ENCODE peak calls at places on chromosomes 6 and 20, in five cellular contexts. One of them, this sample, is unnamed.

GRCh38 chr20:36368400-36368799 is 62.3 kb downstream of the DLGAP4 start:
- DNase-seq in SK-N-SH: no peak
- DNase-seq in RWPE1: no peak
- DNase-seq in HT1080: no peak
- DNase-seq in activated naive CD4-positive, alpha-beta T cell: no peak
- DNase-seq in this sample: no peak

GRCh38 chr6:89034586-89035251 is 45.8 kb upstream of the PNRC1 start:
- DNase-seq in SK-N-SH: no peak
- DNase-seq in RWPE1: peak
- DNase-seq in activated naive CD4-positive, alpha-beta T cell: no peak
- DNase-seq in HT1080: peak
- DNase-seq in this sample: peak

GRCh38 chr6:53103993-53104675 is 38.9 kb downstream of the FBXO9 start:
- DNase-seq in RWPE1: no peak
- DNase-seq in HT1080: no peak
- DNase-seq in activated naive CD4-positive, alpha-beta T cell: no peak
- DNase-seq in SK-N-SH: no peak
- DNase-seq in this sample: peak

GRCh38 chr6:40425192-40425919 is 161.8 kb downstream of the LRFN2 start:
- DNase-seq in HT1080: no peak
- DNase-seq in activated naive CD4-positive, alpha-beta T cell: no peak
- DNase-seq in RWPE1: no peak
- DNase-seq in SK-N-SH: peak
- DNase-seq in this sample: no peak

GRCh38 chr6:123687864-123688263 is 51.1 kb upstream of the TRDN start:
- DNase-seq in SK-N-SH: no peak
- DNase-seq in HT1080: no peak
- DNase-seq in RWPE1: no peak
- DNase-seq in activated naive CD4-positive, alpha-beta T cell: no peak
- DNase-seq in this sample: no peak

GRCh38 chr6:71287038-71287437 is 1.6 kb upstream of the OGFRL1 start:
- DNase-seq in SK-N-SH: no peak
- DNase-seq in HT1080: no peak
- DNase-seq in activated naive CD4-positive, alpha-beta T cell: no peak
- DNase-seq in RWPE1: no peak
- DNase-seq in this sample: no peak

GRCh38 chr20:20430066-20430465 is 62.2 kb downstream of the INSM1 start:
- DNase-seq in HT1080: no peak
- DNase-seq in RWPE1: no peak
- DNase-seq in activated naive CD4-positive, alpha-beta T cell: no peak
- DNase-seq in SK-N-SH: no peak
- DNase-seq in this sample: no peak

GRCh38 chr6:126268087-126268486 is 71.8 kb upstream of the CENPW start:
- DNase-seq in HT1080: no peak
- DNase-seq in RWPE1: no peak
- DNase-seq in SK-N-SH: peak
- DNase-seq in activated naive CD4-positive, alpha-beta T cell: no peak
- DNase-seq in this sample: no peak

GRCh38 chr20:9180480-9181257 is 111.8 kb downstream of the PLCB4 start:
- DNase-seq in SK-N-SH: no peak
- DNase-seq in HT1080: no peak
- DNase-seq in RWPE1: no peak
- DNase-seq in activated naive CD4-positive, alpha-beta T cell: no peak
- DNase-seq in this sample: no peak

GRCh38 chr6:158910484-158911075 is 89.4 kb downstream of the RSPH3 start:
- DNase-seq in HT1080: no peak
- DNase-seq in SK-N-SH: no peak
- DNase-seq in RWPE1: peak
- DNase-seq in activated naive CD4-positive, alpha-beta T cell: no peak
- DNase-seq in this sample: peak

GRCh38 chr20:37856932-37857660 is 45.8 kb upstream of the VSTM2L start:
- DNase-seq in HT1080: peak
- DNase-seq in RWPE1: no peak
- DNase-seq in activated naive CD4-positive, alpha-beta T cell: no peak
- DNase-seq in SK-N-SH: no peak
- DNase-seq in this sample: no peak

GRCh38 chr20:13554076-13554475 is 84.7 kb downstream of the TASP1 start:
- DNase-seq in HT1080: no peak
- DNase-seq in RWPE1: no peak
- DNase-seq in activated naive CD4-positive, alpha-beta T cell: no peak
- DNase-seq in SK-N-SH: no peak
- DNase-seq in this sample: no peak

GRCh38 chr6:45422541-45423110 is 44.9 kb upstream of the SUPT3H start:
- DNase-seq in HT1080: no peak
- DNase-seq in SK-N-SH: peak
- DNase-seq in activated naive CD4-positive, alpha-beta T cell: no peak
- DNase-seq in RWPE1: no peak
- DNase-seq in this sample: no peak

GRCh38 chr6:107698146-107698545 is 126.0 kb downstream of the SCML4 start:
- DNase-seq in RWPE1: no peak
- DNase-seq in SK-N-SH: no peak
- DNase-seq in activated naive CD4-positive, alpha-beta T cell: no peak
- DNase-seq in HT1080: peak
- DNase-seq in this sample: peak

GRCh38 chr20:16691381-16691780 is 38.4 kb upstream of the SNRPB2 start:
- DNase-seq in HT1080: no peak
- DNase-seq in activated naive CD4-positive, alpha-beta T cell: no peak
- DNase-seq in SK-N-SH: no peak
- DNase-seq in RWPE1: no peak
- DNase-seq in this sample: no peak

GRCh38 chr6:163750436-163751031 is 336.0 kb downstream of the QKI start:
- DNase-seq in RWPE1: no peak
- DNase-seq in HT1080: no peak
- DNase-seq in SK-N-SH: no peak
- DNase-seq in activated naive CD4-positive, alpha-beta T cell: no peak
- DNase-seq in this sample: peak

GRCh38 chr20:24519476-24519875 is 50.0 kb downstream of the SYNDIG1 start:
- DNase-seq in HT1080: no peak
- DNase-seq in activated naive CD4-positive, alpha-beta T cell: no peak
- DNase-seq in RWPE1: no peak
- DNase-seq in SK-N-SH: no peak
- DNase-seq in this sample: no peak

GRCh38 chr20:4092136-4092479 is 76.8 kb upstream of the RNF24 start:
- DNase-seq in activated naive CD4-positive, alpha-beta T cell: no peak
- DNase-seq in SK-N-SH: no peak
- DNase-seq in RWPE1: no peak
- DNase-seq in HT1080: no peak
- DNase-seq in this sample: no peak

GRCh38 chr6:161355731-161356130 is 81.9 kb upstream of the AGPAT4 start:
- DNase-seq in SK-N-SH: no peak
- DNase-seq in HT1080: no peak
- DNase-seq in RWPE1: no peak
- DNase-seq in activated naive CD4-positive, alpha-beta T cell: no peak
- DNase-seq in this sample: no peak